ENCODE peak calls at places on chromosomes 3 and 15, in seven cellular contexts. One of them, this sample, is unnamed.
A peak's percentile ranks its signal among the peaks of the same experiment; 100 is the strongest.

GRCh38 chr3:25603703-25604102 is 61.0 kb downstream of the TOP2B start:
- DNase-seq in heart left ventricle: no peak
- DNase-seq in uterus: no peak
- DNase-seq in testis: no peak
- DNase-seq in ovary: no peak
- DNase-seq in right lobe of liver: no peak
- DNase-seq in upper lobe of left lung: no peak
- DNase-seq in this sample: no peak

GRCh38 chr15:58065445-58066041 is at the start of gene ALDH1A2:
- DNase-seq in heart left ventricle: peak; percentile 34
- DNase-seq in uterus: peak; percentile 67
- DNase-seq in testis: peak; percentile 81
- DNase-seq in ovary: peak; percentile 70
- DNase-seq in right lobe of liver: peak; percentile 30
- DNase-seq in upper lobe of left lung: peak; percentile 91
- DNase-seq in this sample: peak; percentile 54

GRCh38 chr3:32147509-32147908 is 41.1 kb downstream of the GPD1L start:
- DNase-seq in heart left ventricle: no peak
- DNase-seq in uterus: no peak
- DNase-seq in testis: no peak
- DNase-seq in ovary: no peak
- DNase-seq in right lobe of liver: no peak
- DNase-seq in upper lobe of left lung: no peak
- DNase-seq in this sample: no peak

GRCh38 chr3:133404925-133405324 is 5.1 kb downstream of the BFSP2 start:
- DNase-seq in heart left ventricle: no peak
- DNase-seq in uterus: no peak
- DNase-seq in testis: no peak
- DNase-seq in ovary: no peak
- DNase-seq in right lobe of liver: no peak
- DNase-seq in upper lobe of left lung: no peak
- DNase-seq in this sample: no peak

GRCh38 chr3:127013196-127013595 is 30.3 kb downstream of the PLXNA1 start:
- DNase-seq in heart left ventricle: no peak
- DNase-seq in uterus: no peak
- DNase-seq in testis: no peak
- DNase-seq in ovary: no peak
- DNase-seq in right lobe of liver: no peak
- DNase-seq in upper lobe of left lung: no peak
- DNase-seq in this sample: no peak

GRCh38 chr3:156787926-156788663 is 38.1 kb upstream of the LEKR1 start:
- DNase-seq in heart left ventricle: no peak
- DNase-seq in uterus: peak; percentile 54
- DNase-seq in testis: no peak
- DNase-seq in ovary: no peak
- DNase-seq in right lobe of liver: no peak
- DNase-seq in upper lobe of left lung: no peak
- DNase-seq in this sample: no peak

GRCh38 chr3:98556164-98557130 is 24.7 kb downstream of the GPR15 start:
- DNase-seq in heart left ventricle: no peak
- DNase-seq in uterus: no peak
- DNase-seq in testis: no peak
- DNase-seq in ovary: no peak
- DNase-seq in right lobe of liver: no peak
- DNase-seq in upper lobe of left lung: no peak
- DNase-seq in this sample: no peak

GRCh38 chr3:124094496-124094895 is 102.6 kb upstream of the ROPN1 start:
- DNase-seq in heart left ventricle: no peak
- DNase-seq in uterus: peak; percentile 74
- DNase-seq in testis: peak; percentile 80
- DNase-seq in ovary: no peak
- DNase-seq in right lobe of liver: no peak
- DNase-seq in upper lobe of left lung: peak; percentile 34
- DNase-seq in this sample: no peak

GRCh38 chr15:62362608-62363007 is 197.5 kb upstream of the C2CD4B start:
- DNase-seq in heart left ventricle: no peak
- DNase-seq in uterus: no peak
- DNase-seq in testis: no peak
- DNase-seq in ovary: no peak
- DNase-seq in right lobe of liver: no peak
- DNase-seq in upper lobe of left lung: no peak
- DNase-seq in this sample: no peak

GRCh38 chr3:80733522-80734176 is 965.9 kb upstream of the ROBO1 start:
- DNase-seq in heart left ventricle: no peak
- DNase-seq in uterus: no peak
- DNase-seq in testis: peak; percentile 31
- DNase-seq in ovary: no peak
- DNase-seq in right lobe of liver: peak; percentile 23
- DNase-seq in upper lobe of left lung: no peak
- DNase-seq in this sample: no peak

GRCh38 chr3:29759021-29759359 is 478.1 kb downstream of the RBMS3 start:
- DNase-seq in heart left ventricle: peak; percentile 21
- DNase-seq in uterus: peak; percentile 41
- DNase-seq in testis: no peak
- DNase-seq in ovary: no peak
- DNase-seq in right lobe of liver: no peak
- DNase-seq in upper lobe of left lung: no peak
- DNase-seq in this sample: no peak

DNA sequence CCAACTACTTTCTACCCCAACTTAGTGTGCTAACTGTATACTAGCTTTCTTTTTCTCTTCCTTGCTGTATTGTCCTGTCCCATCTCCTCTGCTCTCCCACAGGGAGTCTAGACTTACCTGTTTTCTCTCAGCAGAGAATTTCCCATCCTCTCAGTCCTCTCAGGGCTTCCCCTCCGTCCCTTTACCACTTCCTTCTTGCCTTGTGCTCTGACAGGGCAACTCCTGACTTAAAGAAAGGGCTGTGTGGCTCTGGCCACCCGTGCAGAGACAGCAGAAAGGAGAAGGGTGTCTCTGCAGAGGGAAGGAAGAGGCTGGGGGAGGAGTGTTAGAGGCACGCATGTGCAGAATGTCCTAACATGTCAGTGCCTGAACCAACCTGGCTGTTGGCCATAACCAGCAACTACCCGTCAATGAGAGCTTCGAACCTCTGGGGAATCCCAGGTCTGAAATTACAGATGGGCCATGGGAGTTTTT is at the start of gene GCSAM:
- DNase-seq in heart left ventricle: peak; percentile 44
- DNase-seq in uterus: no peak
- DNase-seq in testis: peak; percentile 30
- DNase-seq in ovary: no peak
- DNase-seq in right lobe of liver: peak; percentile 41
- DNase-seq in upper lobe of left lung: no peak
- DNase-seq in this sample: peak; percentile 78
- TF ChIP-seq POLR2A in heart left ventricle: no peak
- TF ChIP-seq POLR2A in uterus: no peak
- TF ChIP-seq POLR2A in testis: no peak
- TF ChIP-seq POLR2A in ovary: no peak
- TF ChIP-seq POLR2A in right lobe of liver: no peak
- TF ChIP-seq POLR2A in upper lobe of left lung: no peak
- TF ChIP-seq POLR2A in this sample: no peak

GRCh38 chr15:79209690-79210089 is 72.8 kb upstream of the ANKRD34C start:
- DNase-seq in heart left ventricle: no peak
- DNase-seq in uterus: no peak
- DNase-seq in testis: peak; percentile 17
- DNase-seq in ovary: no peak
- DNase-seq in right lobe of liver: no peak
- DNase-seq in upper lobe of left lung: peak; percentile 44
- DNase-seq in this sample: no peak
- TF ChIP-seq CTCF in heart left ventricle: no peak
- TF ChIP-seq CTCF in uterus: no peak
- TF ChIP-seq CTCF in testis: no peak
- TF ChIP-seq CTCF in ovary: no peak
- TF ChIP-seq CTCF in right lobe of liver: no peak
- TF ChIP-seq CTCF in upper lobe of left lung: no peak
- TF ChIP-seq CTCF in this sample: no peak

GRCh38 chr15:92915766-92916435 is 15.8 kb downstream of the CHD2 start:
- DNase-seq in heart left ventricle: no peak
- DNase-seq in uterus: no peak
- DNase-seq in testis: no peak
- DNase-seq in ovary: no peak
- DNase-seq in right lobe of liver: no peak
- DNase-seq in upper lobe of left lung: no peak
- DNase-seq in this sample: no peak
- H3K4me1 ChIP-seq in heart left ventricle: peaks cover 100% of the 10 kb centered on the region
- H3K4me1 ChIP-seq in uterus: peaks cover 6% of the 10 kb centered on the region
- H3K4me1 ChIP-seq in testis: peaks cover 33% of the 10 kb centered on the region
- H3K4me1 ChIP-seq in ovary: peaks cover 20% of the 10 kb centered on the region
- H3K4me1 ChIP-seq in right lobe of liver: no peaks in the 10 kb centered on the region
- H3K4me1 ChIP-seq in upper lobe of left lung: peaks cover 92% of the 10 kb centered on the region
- H3K4me1 ChIP-seq in this sample: peaks cover 4% of the 10 kb centered on the region

GRCh38 chr15:55279746-55280351 is 9.8 kb downstream of the RAB27A start:
- DNase-seq in heart left ventricle: no peak
- DNase-seq in uterus: peak; percentile 34
- DNase-seq in testis: no peak
- DNase-seq in ovary: no peak
- DNase-seq in right lobe of liver: no peak
- DNase-seq in upper lobe of left lung: no peak
- DNase-seq in this sample: no peak
- TF ChIP-seq POLR2A in heart left ventricle: no peak
- TF ChIP-seq POLR2A in uterus: no peak
- TF ChIP-seq POLR2A in testis: no peak
- TF ChIP-seq POLR2A in ovary: no peak
- TF ChIP-seq POLR2A in right lobe of liver: no peak
- TF ChIP-seq POLR2A in upper lobe of left lung: no peak
- TF ChIP-seq POLR2A in this sample: no peak

GRCh38 chr3:7817239-7817638 is 684.4 kb upstream of the LMCD1 start:
- DNase-seq in heart left ventricle: no peak
- DNase-seq in uterus: no peak
- DNase-seq in testis: no peak
- DNase-seq in ovary: no peak
- DNase-seq in right lobe of liver: no peak
- DNase-seq in upper lobe of left lung: no peak
- DNase-seq in this sample: no peak
- TF ChIP-seq CTCF in heart left ventricle: no peak
- TF ChIP-seq CTCF in uterus: no peak
- TF ChIP-seq CTCF in testis: no peak
- TF ChIP-seq CTCF in ovary: no peak
- TF ChIP-seq CTCF in right lobe of liver: no peak
- TF ChIP-seq CTCF in upper lobe of left lung: no peak
- TF ChIP-seq CTCF in this sample: no peak